ENCODE peak calls at places on chromosome 9, in nine cellular contexts. Y is left ventricle myocardium inferior; N is fibroblast of pulmonary artery; E is bronchial epithelial cell; X is PC-3; F is CD8-positive, alpha-beta T cell; B is BJ; D is BE2C; O is upper lobe of right lung. A is an unnamed sample.

GRCh38 chr9:127980056-127980705 is 608 bp downstream of the EEIG1 start:
- DNase-seq in Y (no peak), N (no peak), E (no peak), X (peak; percentile 45), F (no peak), B (no peak), D (peak; percentile 51), O (peak; percentile 84), A (no peak)

GRCh38 chr9:119441338-119441737 is 72.1 kb upstream of the BRINP1 start:
- DNase-seq in Y (no peak), N (no peak), E (no peak), X (no peak), F (no peak), B (no peak), D (no peak), O (no peak), A (no peak)

GRCh38 chr9:133558191-133559126 is 24.0 kb downstream of the ADAMTSL2 start:
- DNase-seq in Y (peak; percentile 56), N (peak; percentile 80), E (peak; percentile 45), X (peak; percentile 52), F (no peak), B (peak; percentile 36), D (peak; percentile 77), O (no peak), A (peak; percentile 30)

GRCh38 chr9:135332979-135333748 is 146.4 kb upstream of the PPP1R26 start:
- DNase-seq in Y (no peak), N (no peak), E (no peak), X (no peak), F (no peak), B (no peak), D (peak; percentile 3), O (peak; percentile 42), A (no peak)

GRCh38 chr9:134605351-134605968 is 36.1 kb upstream of the COL5A1 start:
- DNase-seq in Y (no peak), N (no peak), E (no peak), X (no peak), F (no peak), B (no peak), D (no peak), O (no peak), A (no peak)

GRCh38 chr9:32251539-32251938 is 132.9 kb upstream of the ACO1 start:
- DNase-seq in Y (no peak), N (peak; percentile 62), E (peak; percentile 50), X (peak; percentile 78), F (peak; percentile 1), B (no peak), D (peak; percentile 66), O (no peak), A (peak; percentile 3)

GRCh38 chr9:7259544-7260241 is 501.9 kb downstream of the KDM4C start:
- DNase-seq in Y (no peak), N (peak; percentile 1), E (peak; percentile 29), X (peak; percentile 5), F (no peak), B (no peak), D (no peak), O (no peak), A (no peak)

GRCh38 chr9:136629879-136630661 is 32.6 kb upstream of the EGFL7 start:
- DNase-seq in Y (peak; percentile 54), N (peak; percentile 59), E (no peak), X (peak; percentile 39), F (peak; percentile 51), B (no peak), D (peak; percentile 75), O (peak; percentile 86), A (no peak)

GRCh38 chr9:134216961-134217360 is 52.6 kb upstream of the RNU6ATAC start:
- DNase-seq in Y (no peak), N (no peak), E (no peak), X (no peak), F (no peak), B (no peak), D (no peak), O (peak; percentile 29), A (no peak)

GRCh38 chr9:79695531-79696218 is 123.9 kb downstream of the TLE4 start:
- DNase-seq in Y (no peak), N (no peak), E (no peak), X (no peak), F (no peak), B (no peak), D (no peak), O (no peak), A (no peak)

GRCh38 chr9:104941597-104941996 is 13.6 kb upstream of the ABCA1 start:
- DNase-seq in Y (no peak), N (no peak), E (no peak), X (no peak), F (no peak), B (no peak), D (no peak), O (no peak), A (no peak)

GRCh38 chr9:78298046-78298511 is 1.2 kb downstream of the PSAT1 start:
- DNase-seq in Y (no peak), N (no peak), E (no peak), X (peak; percentile 2), F (no peak), B (no peak), D (peak; percentile 49), O (no peak), A (no peak)

GRCh38 chr9:74414325-74414724 is 82.8 kb upstream of the RORB start:
- DNase-seq in Y (no peak), N (no peak), E (peak; percentile 35), X (no peak), F (no peak), B (no peak), D (no peak), O (no peak), A (no peak)

GRCh38 chr9:119792242-119792641 is 423.0 kb upstream of the BRINP1 start:
- DNase-seq in Y (no peak), N (no peak), E (no peak), X (no peak), F (no peak), B (no peak), D (no peak), O (no peak), A (no peak)

GRCh38 chr9:75389096-75389495 is 300.8 kb downstream of the OSTF1 start:
- DNase-seq in Y (no peak), N (no peak), E (no peak), X (no peak), F (no peak), B (no peak), D (no peak), O (no peak), A (no peak)

GRCh38 chr9:100602302-100602930 is 24.5 kb downstream of the CAVIN4 start:
- DNase-seq in Y (no peak), N (peak; percentile 70), E (peak; percentile 74), X (peak; percentile 65), F (no peak), B (no peak), D (peak; percentile 43), O (no peak), A (no peak)

GRCh38 chr9:136946893-136947891 is 2.1 kb downstream of the C8G start:
- DNase-seq in Y (no peak), N (no peak), E (no peak), X (no peak), F (no peak), B (no peak), D (peak; percentile 10), O (no peak), A (no peak)

GRCh38 chr9:103731541-103731940 is 362.6 kb upstream of the SMC2 start:
- DNase-seq in Y (no peak), N (peak; percentile 24), E (no peak), X (no peak), F (no peak), B (no peak), D (no peak), O (no peak), A (peak; percentile 3)

GRCh38 chr9:36874921-36875320 is 159.1 kb downstream of the PAX5 start:
- DNase-seq in Y (no peak), N (peak; percentile 33), E (peak; percentile 14), X (peak; percentile 51), F (no peak), B (no peak), D (no peak), O (peak; percentile 64), A (no peak)

GRCh38 chr9:68473790-68474189 is 66.9 kb downstream of the TMEM252 start:
- DNase-seq in Y (no peak), N (no peak), E (no peak), X (no peak), F (no peak), B (no peak), D (no peak), O (no peak), A (no peak)

GRCh38 chr9:21592063-21592338 is 109.9 kb upstream of the IFNE start:
- DNase-seq in Y (no peak), N (no peak), E (no peak), X (no peak), F (no peak), B (no peak), D (no peak), O (no peak), A (no peak)
- H3K4me3 ChIP-seq in Y (no peak overlapping the region), N (no peak overlapping the region), E (no peak overlapping the region), X (no peak overlapping the region), F (no peak overlapping the region), B (no peak overlapping the region), D (no peak overlapping the region), O (no peak overlapping the region), A (no peak overlapping the region)

DNA sequence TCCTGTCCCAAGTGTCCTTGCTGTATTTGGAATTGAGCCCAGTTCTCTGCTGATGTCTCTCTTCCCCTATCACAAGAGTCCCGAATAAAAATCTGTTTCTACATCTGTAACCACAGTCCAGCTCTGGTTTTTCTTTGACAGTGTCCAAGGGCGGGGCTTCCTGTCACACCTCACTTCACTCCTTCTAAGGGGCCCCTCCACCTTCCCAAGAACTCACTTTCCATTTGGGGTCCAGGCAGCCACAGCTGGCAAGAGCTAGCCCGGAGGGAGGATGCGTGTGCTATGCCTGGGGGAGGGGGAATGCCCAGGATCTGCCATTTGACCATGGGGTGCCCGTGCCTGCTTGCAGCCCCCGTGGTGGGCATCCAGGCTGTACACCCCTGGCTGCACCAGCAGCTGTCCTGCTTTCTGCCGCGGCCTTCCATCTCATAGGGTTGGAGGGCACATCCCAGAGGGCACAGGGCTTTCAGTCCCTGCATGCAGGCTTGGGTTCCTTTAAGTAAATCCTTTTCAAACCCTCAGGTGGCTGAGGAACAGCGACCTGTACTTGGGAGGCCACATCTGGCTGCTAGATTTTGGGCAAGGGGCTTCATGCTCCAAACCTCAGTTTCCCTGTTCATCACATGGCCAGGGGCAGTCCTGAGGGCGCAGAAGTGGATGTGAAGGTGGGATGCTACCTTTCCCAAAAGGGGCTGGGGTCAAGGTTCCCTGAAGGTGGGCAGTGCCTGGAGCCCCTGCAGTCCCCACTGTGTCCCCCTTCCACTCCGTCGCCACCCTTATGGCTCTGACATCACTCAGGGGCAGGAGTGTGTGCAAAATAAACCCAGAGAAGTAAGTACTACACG is 2.3 kb upstream of the CARD19 start:
- DNase-seq in Y (no peak), N (no peak), E (no peak), X (no peak), F (no peak), B (no peak), D (no peak), O (peak; percentile 59), A (no peak)
- H3K4me3 ChIP-seq in Y (no peak overlapping the region), N (no peak overlapping the region), E (no peak overlapping the region), X (no peak overlapping the region), F (no peak overlapping the region), B (no peak overlapping the region), D (no peak overlapping the region), O (no peak overlapping the region), A (no peak overlapping the region)

GRCh38 chr9:130689937-130690700 is 3.5 kb upstream of the EXOSC2 start:
- DNase-seq in Y (no peak), N (peak; percentile 95), E (peak; percentile 93), X (peak; percentile 95), F (no peak), B (peak; percentile 65), D (peak; percentile 79), O (no peak), A (peak; percentile 75)
- H3K4me3 ChIP-seq in Y (peak overlapping the region; percentile 48), N (peak overlapping the region; percentile 39), E (peak overlapping the region; percentile 7), X (peak overlapping the region; percentile 73), F (no peak overlapping the region), B (peak overlapping the region; percentile 21), D (peak overlapping the region; percentile 67), O (peak overlapping the region; percentile 41), A (peak overlapping the region; percentile 30)

GRCh38 chr9:131554088-131554864 is 9.0 kb downstream of the PRRT1B start:
- DNase-seq in Y (no peak), N (no peak), E (no peak), X (no peak), F (no peak), B (no peak), D (peak; percentile 43), O (no peak), A (no peak)
- H3K4me3 ChIP-seq in Y (no peak overlapping the region), N (no peak overlapping the region), E (no peak overlapping the region), X (no peak overlapping the region), F (no peak overlapping the region), B (no peak overlapping the region), D (no peak overlapping the region), O (no peak overlapping the region), A (no peak overlapping the region)